ENCODE peak calls at places on chromosomes 3 and 15, in six cellular contexts. One of them, this sample, is unnamed.

GRCh38 chr15:40949756-40950207 is 3.5 kb upstream of the CHAC1 start:
- DNase-seq in A673: no peak
- DNase-seq in hepatocyte: peak
- DNase-seq in NCI-H1417: no peak
- DNase-seq in activated T-helper 9 cell treated with anti-CD3 and anti-CD28 coated beads, Interleukin-2, amount 50 U/mL, for 16 hours: no peak
- DNase-seq in amniotic stem cell: no peak
- DNase-seq in this sample: no peak

GRCh38 chr3:122577409-122578028 is at the start of gene PARP15:
- DNase-seq in A673: no peak
- DNase-seq in hepatocyte: no peak
- DNase-seq in NCI-H1417: no peak
- DNase-seq in activated T-helper 9 cell treated with anti-CD3 and anti-CD28 coated beads, Interleukin-2, amount 50 U/mL, for 16 hours: no peak
- DNase-seq in amniotic stem cell: no peak
- DNase-seq in this sample: peak

GRCh38 chr3:35639251-35640185 is at the start of gene ARPP21:
- DNase-seq in A673: peak
- DNase-seq in hepatocyte: peak
- DNase-seq in NCI-H1417: peak
- DNase-seq in activated T-helper 9 cell treated with anti-CD3 and anti-CD28 coated beads, Interleukin-2, amount 50 U/mL, for 16 hours: no peak
- DNase-seq in amniotic stem cell: no peak
- DNase-seq in this sample: no peak

GRCh38 chr3:124336067-124336656 is 344.2 kb upstream of the ROPN1 start:
- DNase-seq in A673: no peak
- DNase-seq in hepatocyte: no peak
- DNase-seq in NCI-H1417: no peak
- DNase-seq in activated T-helper 9 cell treated with anti-CD3 and anti-CD28 coated beads, Interleukin-2, amount 50 U/mL, for 16 hours: no peak
- DNase-seq in amniotic stem cell: no peak
- DNase-seq in this sample: no peak

GRCh38 chr3:33786565-33787327 is 11.7 kb upstream of the PDCD6IP start:
- DNase-seq in A673: no peak
- DNase-seq in hepatocyte: no peak
- DNase-seq in NCI-H1417: no peak
- DNase-seq in activated T-helper 9 cell treated with anti-CD3 and anti-CD28 coated beads, Interleukin-2, amount 50 U/mL, for 16 hours: no peak
- DNase-seq in amniotic stem cell: no peak
- DNase-seq in this sample: no peak

GRCh38 chr3:66442254-66443249 is 58.3 kb downstream of the LRIG1 start:
- DNase-seq in A673: peak
- DNase-seq in hepatocyte: peak
- DNase-seq in NCI-H1417: no peak
- DNase-seq in activated T-helper 9 cell treated with anti-CD3 and anti-CD28 coated beads, Interleukin-2, amount 50 U/mL, for 16 hours: no peak
- DNase-seq in amniotic stem cell: peak
- DNase-seq in this sample: no peak

GRCh38 chr15:89408512-89409183 is 74.0 kb upstream of the POLG start:
- DNase-seq in A673: no peak
- DNase-seq in hepatocyte: no peak
- DNase-seq in NCI-H1417: no peak
- DNase-seq in activated T-helper 9 cell treated with anti-CD3 and anti-CD28 coated beads, Interleukin-2, amount 50 U/mL, for 16 hours: no peak
- DNase-seq in amniotic stem cell: no peak
- DNase-seq in this sample: no peak

GRCh38 chr3:30476373-30477082 is 129.9 kb upstream of the TGFBR2 start:
- DNase-seq in A673: peak
- DNase-seq in hepatocyte: no peak
- DNase-seq in NCI-H1417: no peak
- DNase-seq in activated T-helper 9 cell treated with anti-CD3 and anti-CD28 coated beads, Interleukin-2, amount 50 U/mL, for 16 hours: no peak
- DNase-seq in amniotic stem cell: no peak
- DNase-seq in this sample: no peak

GRCh38 chr3:183845608-183846288 is 20.4 kb upstream of the MAP6D1 start:
- DNase-seq in A673: no peak
- DNase-seq in hepatocyte: no peak
- DNase-seq in NCI-H1417: no peak
- DNase-seq in activated T-helper 9 cell treated with anti-CD3 and anti-CD28 coated beads, Interleukin-2, amount 50 U/mL, for 16 hours: no peak
- DNase-seq in amniotic stem cell: no peak
- DNase-seq in this sample: no peak

GRCh38 chr15:34318277-34319079 is 19.1 kb downstream of the SLC12A6 start:
- DNase-seq in A673: peak
- DNase-seq in hepatocyte: peak
- DNase-seq in NCI-H1417: peak
- DNase-seq in activated T-helper 9 cell treated with anti-CD3 and anti-CD28 coated beads, Interleukin-2, amount 50 U/mL, for 16 hours: no peak
- DNase-seq in amniotic stem cell: no peak
- DNase-seq in this sample: no peak

GRCh38 chr15:70504305-70504951 is 258.9 kb downstream of the UACA start:
- DNase-seq in A673: peak
- DNase-seq in hepatocyte: no peak
- DNase-seq in NCI-H1417: no peak
- DNase-seq in activated T-helper 9 cell treated with anti-CD3 and anti-CD28 coated beads, Interleukin-2, amount 50 U/mL, for 16 hours: no peak
- DNase-seq in amniotic stem cell: no peak
- DNase-seq in this sample: no peak

GRCh38 chr3:102235679-102236078 is 199.1 kb upstream of the ZPLD1 start:
- DNase-seq in A673: peak
- DNase-seq in hepatocyte: peak
- DNase-seq in NCI-H1417: peak
- DNase-seq in activated T-helper 9 cell treated with anti-CD3 and anti-CD28 coated beads, Interleukin-2, amount 50 U/mL, for 16 hours: no peak
- DNase-seq in amniotic stem cell: no peak
- DNase-seq in this sample: no peak

GRCh38 chr15:74955796-74956647 is 550 bp downstream of the RPP25 start:
- DNase-seq in A673: peak
- DNase-seq in hepatocyte: peak
- DNase-seq in NCI-H1417: peak
- DNase-seq in activated T-helper 9 cell treated with anti-CD3 and anti-CD28 coated beads, Interleukin-2, amount 50 U/mL, for 16 hours: peak
- DNase-seq in amniotic stem cell: no peak
- DNase-seq in this sample: peak

GRCh38 chr15:69160976-69161877 is 792 bp downstream of the GLCE start:
- DNase-seq in A673: peak
- DNase-seq in hepatocyte: peak
- DNase-seq in NCI-H1417: peak
- DNase-seq in activated T-helper 9 cell treated with anti-CD3 and anti-CD28 coated beads, Interleukin-2, amount 50 U/mL, for 16 hours: peak
- DNase-seq in amniotic stem cell: no peak
- DNase-seq in this sample: peak

GRCh38 chr3:186986406-186986805 is 56.1 kb downstream of the ST6GAL1 start:
- DNase-seq in A673: no peak
- DNase-seq in hepatocyte: no peak
- DNase-seq in NCI-H1417: no peak
- DNase-seq in activated T-helper 9 cell treated with anti-CD3 and anti-CD28 coated beads, Interleukin-2, amount 50 U/mL, for 16 hours: no peak
- DNase-seq in amniotic stem cell: no peak
- DNase-seq in this sample: no peak

GRCh38 chr3:57402675-57403074 is 110.2 kb upstream of the ASB14 start:
- DNase-seq in A673: no peak
- DNase-seq in hepatocyte: no peak
- DNase-seq in NCI-H1417: no peak
- DNase-seq in activated T-helper 9 cell treated with anti-CD3 and anti-CD28 coated beads, Interleukin-2, amount 50 U/mL, for 16 hours: no peak
- DNase-seq in amniotic stem cell: no peak
- DNase-seq in this sample: no peak

GRCh38 chr15:45630958-45631691 is 3.7 kb upstream of the SQOR start:
- DNase-seq in A673: no peak
- DNase-seq in hepatocyte: peak
- DNase-seq in NCI-H1417: no peak
- DNase-seq in activated T-helper 9 cell treated with anti-CD3 and anti-CD28 coated beads, Interleukin-2, amount 50 U/mL, for 16 hours: no peak
- DNase-seq in amniotic stem cell: peak
- DNase-seq in this sample: no peak

GRCh38 chr3:145648396-145648795 is 512.6 kb downstream of the PLOD2 start:
- DNase-seq in A673: no peak
- DNase-seq in hepatocyte: no peak
- DNase-seq in NCI-H1417: no peak
- DNase-seq in activated T-helper 9 cell treated with anti-CD3 and anti-CD28 coated beads, Interleukin-2, amount 50 U/mL, for 16 hours: no peak
- DNase-seq in amniotic stem cell: no peak
- DNase-seq in this sample: no peak

GRCh38 chr15:32843211-32843907 is 125.6 kb downstream of the GREM1 start:
- DNase-seq in A673: peak
- DNase-seq in hepatocyte: no peak
- DNase-seq in NCI-H1417: peak
- DNase-seq in activated T-helper 9 cell treated with anti-CD3 and anti-CD28 coated beads, Interleukin-2, amount 50 U/mL, for 16 hours: no peak
- DNase-seq in amniotic stem cell: no peak
- DNase-seq in this sample: no peak

GRCh38 chr3:72999971-73000370 is 3.4 kb downstream of the PPP4R2 start:
- DNase-seq in A673: no peak
- DNase-seq in hepatocyte: no peak
- DNase-seq in NCI-H1417: no peak
- DNase-seq in activated T-helper 9 cell treated with anti-CD3 and anti-CD28 coated beads, Interleukin-2, amount 50 U/mL, for 16 hours: no peak
- DNase-seq in amniotic stem cell: no peak
- DNase-seq in this sample: no peak

GRCh38 chr3:174365796-174366195 is 493.3 kb upstream of the NAALADL2 start:
- DNase-seq in A673: no peak
- DNase-seq in hepatocyte: no peak
- DNase-seq in NCI-H1417: no peak
- DNase-seq in activated T-helper 9 cell treated with anti-CD3 and anti-CD28 coated beads, Interleukin-2, amount 50 U/mL, for 16 hours: no peak
- DNase-seq in amniotic stem cell: no peak
- DNase-seq in this sample: no peak

GRCh38 chr15:39451121-39451698 is 129.7 kb upstream of the THBS1 start:
- DNase-seq in A673: no peak
- DNase-seq in hepatocyte: no peak
- DNase-seq in NCI-H1417: no peak
- DNase-seq in activated T-helper 9 cell treated with anti-CD3 and anti-CD28 coated beads, Interleukin-2, amount 50 U/mL, for 16 hours: no peak
- DNase-seq in amniotic stem cell: no peak
- DNase-seq in this sample: no peak

This sample was measured in activated T-helper 1 cell treated with Interleukin-2 at 50 U/mL for 16 hours.